ENCODE peak calls at places on chromosomes 2 and 18, in four cellular contexts. Y, H, O and S are unnamed samples.

GRCh38 chr2:183010112-183010511 is 28.1 kb downstream of the NCKAP1 start:
- DNase-seq in Y (no peak), H (peak; percentile 71), O (no peak), S (no peak)

GRCh38 chr2:56334622-56335021 is 150.8 kb downstream of the CCDC85A start:
- DNase-seq in Y (no peak), H (no peak), O (no peak), S (no peak)

GRCh38 chr2:238495422-238495821 is 68.7 kb downstream of the ASB1 start:
- DNase-seq in Y (no peak), H (no peak), O (no peak), S (no peak)

GRCh38 chr2:16767789-16768188 is 102.2 kb upstream of the CYRIA start:
- DNase-seq in Y (no peak), H (no peak), O (no peak), S (no peak)

GRCh38 chr2:71069376-71069775 is 928 bp downstream of the NAGK start:
- DNase-seq in Y (no peak), H (no peak), O (no peak), S (no peak)

GRCh38 chr2:44836174-44836573 is 105.3 kb upstream of the SIX3 start:
- DNase-seq in Y (no peak), H (no peak), O (no peak), S (peak; percentile 48)

GRCh38 chr2:96538487-96539214 is 2.1 kb downstream of the ARID5A start:
- DNase-seq in Y (peak; percentile 92), H (peak; percentile 18), O (peak; percentile 67), S (peak; percentile 60)

GRCh38 chr2:187618813-187619212 is 64.6 kb upstream of the TFPI start:
- DNase-seq in Y (no peak), H (peak; percentile 6), O (no peak), S (no peak)

GRCh38 chr2:109554758-109555157 is 59.0 kb downstream of the SEPTIN10 start:
- DNase-seq in Y (no peak), H (no peak), O (no peak), S (no peak)

GRCh38 chr2:128645631-128646030 is 327.0 kb upstream of the HS6ST1 start:
- DNase-seq in Y (peak; percentile 16), H (no peak), O (no peak), S (no peak)

GRCh38 chr2:20438334-20439192 is 8.3 kb upstream of the RHOB start:
- DNase-seq in Y (no peak), H (peak; percentile 99), O (no peak), S (no peak)

GRCh38 chr2:16507655-16508054 is 158.0 kb downstream of the CYRIA start:
- DNase-seq in Y (no peak), H (no peak), O (no peak), S (no peak)

DNA sequence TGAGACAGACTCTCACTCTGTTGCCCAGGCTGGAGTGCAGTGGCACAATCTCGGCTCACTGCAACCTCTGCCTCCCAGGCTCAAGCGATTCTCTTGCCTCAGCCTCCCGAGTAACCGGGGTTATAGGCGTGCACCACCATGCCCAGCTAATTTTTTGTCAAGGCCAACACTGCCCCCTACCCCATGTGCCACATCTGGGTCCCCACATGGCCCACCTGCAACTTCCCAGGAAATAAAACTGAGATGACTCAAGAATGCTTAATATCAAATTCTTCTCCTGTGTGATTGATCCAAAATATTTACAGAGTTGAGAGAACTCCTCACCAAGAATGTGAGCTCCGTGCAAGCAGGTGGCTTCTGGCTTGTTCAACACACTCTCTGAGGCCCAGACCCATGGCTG is 9.1 kb downstream of the AP1S3 start:
- DNase-seq in Y (no peak), H (no peak), O (no peak), S (no peak)
- TF ChIP-seq CTCF in Y (no peak), H (no peak), O (no peak), S (no peak)

DNA sequence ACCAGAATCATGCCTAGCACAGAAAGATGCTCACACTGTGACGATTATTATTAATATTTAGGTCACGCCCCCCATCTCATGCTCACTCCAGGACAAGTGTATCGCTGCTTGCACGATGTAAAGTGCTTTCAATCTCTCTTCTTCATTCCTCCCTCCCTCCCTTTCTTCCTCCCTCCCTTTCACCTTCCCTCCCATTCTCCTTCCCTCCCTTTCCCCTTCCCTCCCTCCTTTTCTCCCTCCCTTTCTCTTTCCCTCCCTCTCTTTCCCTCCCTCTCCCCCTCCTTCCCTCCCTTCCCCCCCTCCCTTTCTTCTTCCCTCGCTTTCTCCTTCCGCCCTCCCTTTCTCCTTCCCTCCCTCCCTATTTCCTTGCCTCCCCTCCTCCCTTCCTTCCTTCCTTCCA is 19.6 kb downstream of the TGOLN2 start:
- DNase-seq in Y (no peak), H (no peak), O (no peak), S (no peak)
- H3K36me3 ChIP-seq in Y (no peaks in the 10 kb centered on the region), H (peaks cover 2% of the 10 kb centered on the region), O (no peaks in the 10 kb centered on the region), S (no peaks in the 10 kb centered on the region)

DNA sequence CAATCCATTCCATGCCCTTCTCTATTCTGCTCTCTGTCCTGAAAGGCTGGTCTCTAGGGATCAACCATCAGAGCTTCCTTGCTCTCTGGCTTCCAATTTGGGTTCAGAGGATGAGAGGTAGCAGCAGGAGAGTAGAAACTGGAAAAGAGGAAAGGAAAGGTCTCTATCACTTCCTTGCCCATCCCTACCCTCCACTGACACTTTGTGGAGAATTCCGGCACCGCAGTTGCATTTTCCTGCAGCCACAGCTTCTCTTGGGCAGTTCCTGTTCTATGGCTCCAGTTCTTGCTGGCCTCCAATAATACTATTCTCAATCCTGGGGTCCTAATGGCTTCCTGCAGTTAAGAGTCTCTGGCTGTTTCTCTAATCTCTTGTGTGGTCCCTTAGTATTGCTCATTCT is 13.3 kb upstream of the IMPACT start:
- DNase-seq in Y (no peak), H (peak; percentile 19), O (no peak), S (no peak)
- TF ChIP-seq CTCF in Y (no peak), H (peak; percentile 44), O (no peak), S (no peak)

GRCh38 chr18:63272638-63273037 is 46.9 kb downstream of the BCL2 start:
- DNase-seq in Y (no peak), H (no peak), O (no peak), S (no peak)

GRCh38 chr18:63271881-63272299 is 47.7 kb downstream of the BCL2 start:
- DNase-seq in Y (no peak), H (no peak), O (no peak), S (no peak)

GRCh38 chr18:63267990-63268721 is 51.4 kb downstream of the BCL2 start:
- DNase-seq in Y (no peak), H (no peak), O (no peak), S (no peak)

GRCh38 chr18:63273170-63273925 is 46.2 kb downstream of the BCL2 start:
- DNase-seq in Y (no peak), H (no peak), O (no peak), S (no peak)
- H3K36me3 ChIP-seq in Y (no peaks in the 10 kb centered on the region), H (no peaks in the 10 kb centered on the region), O (no peaks in the 10 kb centered on the region), S (peaks cover 3% of the 10 kb centered on the region)